ENCODE peak calls at places on chromosome 15, in four cellular contexts. A, Q, P and H are unnamed samples.

GRCh38 chr15:79834496-79834895 is 62.3 kb downstream of the MTHFS start:
- DNase-seq in P (no peak), A (no peak), Q (peak), H (no peak)

GRCh38 chr15:51757463-51757862 is 6.1 kb downstream of the TMOD2 start:
- DNase-seq in A (no peak), P (no peak), Q (no peak), H (no peak)

GRCh38 chr15:101054991-101055390 is 135.8 kb downstream of the LRRK1 start:
- DNase-seq in Q (no peak), P (no peak), A (no peak), H (peak)

GRCh38 chr15:34810455-34811146 is 15.3 kb upstream of the ACTC1 start:
- DNase-seq in A (peak), P (no peak), Q (peak), H (no peak)

GRCh38 chr15:74226761-74227540 is 9.2 kb upstream of the CCDC33 start:
- DNase-seq in Q (peak), A (no peak), P (no peak), H (no peak)

GRCh38 chr15:40242216-40242599 is 3.3 kb downstream of the PAK6 start:
- DNase-seq in Q (no peak), A (no peak), P (no peak), H (peak)

GRCh38 chr15:78422571-78423340 is 15.3 kb upstream of the IREB2 start:
- DNase-seq in P (no peak), A (peak), Q (peak), H (no peak)

GRCh38 chr15:29570931-29571727 is 251.1 kb downstream of the TJP1 start:
- DNase-seq in Q (peak), P (no peak), A (peak), H (no peak)

GRCh38 chr15:83312046-83312445 is 27.6 kb upstream of the BNC1 start:
- DNase-seq in Q (peak), P (no peak), A (no peak), H (no peak)

GRCh38 chr15:77739591-77740378 is 107.1 kb upstream of the LINGO1 start:
- DNase-seq in A (no peak), Q (no peak), P (no peak), H (no peak)

GRCh38 chr15:98063311-98063710 is 102.8 kb downstream of the ARRDC4 start:
- DNase-seq in A (no peak), Q (no peak), P (no peak), H (no peak)

GRCh38 chr15:78432664-78433063 is 5.4 kb upstream of the IREB2 start:
- DNase-seq in A (no peak), Q (no peak), P (no peak), H (no peak)

GRCh38 chr15:36940207-36940606 is 160.1 kb downstream of the MEIS2 start:
- DNase-seq in A (no peak), Q (no peak), P (no peak), H (no peak)

GRCh38 chr15:81858586-81858985 is 187.2 kb downstream of the MEX3B start:
- DNase-seq in Q (no peak), P (no peak), A (no peak), H (no peak)

GRCh38 chr15:89087066-89087829 is 1.0 kb upstream of the ABHD2 start:
- DNase-seq in Q (no peak), A (no peak), P (no peak), H (no peak)

GRCh38 chr15:69357773-69358765 is 56.1 kb upstream of the KIF23 start:
- DNase-seq in P (no peak), A (peak), Q (no peak), H (no peak)

GRCh38 chr15:66965201-66965900 is 100.1 kb upstream of the SMAD3 start:
- DNase-seq in Q (no peak), P (no peak), A (no peak), H (peak)

GRCh38 chr15:89760303-89761008 is 9.4 kb upstream of the MESP1 start:
- DNase-seq in A (peak), Q (peak), P (peak), H (no peak)

GRCh38 chr15:27763514-27763913 is 335.6 kb downstream of the OCA2 start:
- DNase-seq in P (no peak), A (no peak), Q (no peak), H (no peak)

GRCh38 chr15:25181290-25182097 is 226.7 kb downstream of the SNRPN start:
- DNase-seq in A (no peak), Q (no peak), P (no peak), H (peak)

GRCh38 chr15:57782731-57783130 is 76.2 kb downstream of the POLR2M start:
- DNase-seq in A (no peak), P (no peak), Q (no peak), H (no peak)

GRCh38 chr15:47300035-47300434 is 417.3 kb upstream of the SEMA6D start:
- DNase-seq in A (no peak), P (no peak), Q (peak), H (no peak)

GRCh38 chr15:97947465-97948262 is 12.8 kb upstream of the ARRDC4 start:
- DNase-seq in Q (peak), P (no peak), A (no peak), H (no peak)

GRCh38 chr15:26620528-26620927 is 152.3 kb downstream of the GABRB3 start:
- DNase-seq in P (no peak), Q (no peak), A (no peak), H (no peak)

GRCh38 chr15:48360841-48361240 is 29.6 kb downstream of the DUT start:
- DNase-seq in A (peak), Q (peak), P (no peak), H (no peak)

GRCh38 chr15:80779658-80780415 is 667 bp downstream of the CEMIP start:
- DNase-seq in A (peak), Q (peak), P (no peak), H (no peak)

GRCh38 chr15:77844798-77845446 is 212.2 kb upstream of the LINGO1 start:
- DNase-seq in A (no peak), P (no peak), Q (no peak), H (no peak)

GRCh38 chr15:71011503-71012155 is 103.6 kb upstream of the THSD4 start:
- DNase-seq in A (peak), Q (peak), P (no peak), H (no peak)

GRCh38 chr15:76078285-76078863 is 18.6 kb downstream of the TMEM266 start:
- DNase-seq in A (no peak), P (no peak), Q (no peak), H (no peak)

GRCh38 chr15:79129235-79129634 is 38.7 kb upstream of the RASGRF1 start:
- DNase-seq in Q (no peak), P (no peak), A (no peak), H (no peak)

DNA sequence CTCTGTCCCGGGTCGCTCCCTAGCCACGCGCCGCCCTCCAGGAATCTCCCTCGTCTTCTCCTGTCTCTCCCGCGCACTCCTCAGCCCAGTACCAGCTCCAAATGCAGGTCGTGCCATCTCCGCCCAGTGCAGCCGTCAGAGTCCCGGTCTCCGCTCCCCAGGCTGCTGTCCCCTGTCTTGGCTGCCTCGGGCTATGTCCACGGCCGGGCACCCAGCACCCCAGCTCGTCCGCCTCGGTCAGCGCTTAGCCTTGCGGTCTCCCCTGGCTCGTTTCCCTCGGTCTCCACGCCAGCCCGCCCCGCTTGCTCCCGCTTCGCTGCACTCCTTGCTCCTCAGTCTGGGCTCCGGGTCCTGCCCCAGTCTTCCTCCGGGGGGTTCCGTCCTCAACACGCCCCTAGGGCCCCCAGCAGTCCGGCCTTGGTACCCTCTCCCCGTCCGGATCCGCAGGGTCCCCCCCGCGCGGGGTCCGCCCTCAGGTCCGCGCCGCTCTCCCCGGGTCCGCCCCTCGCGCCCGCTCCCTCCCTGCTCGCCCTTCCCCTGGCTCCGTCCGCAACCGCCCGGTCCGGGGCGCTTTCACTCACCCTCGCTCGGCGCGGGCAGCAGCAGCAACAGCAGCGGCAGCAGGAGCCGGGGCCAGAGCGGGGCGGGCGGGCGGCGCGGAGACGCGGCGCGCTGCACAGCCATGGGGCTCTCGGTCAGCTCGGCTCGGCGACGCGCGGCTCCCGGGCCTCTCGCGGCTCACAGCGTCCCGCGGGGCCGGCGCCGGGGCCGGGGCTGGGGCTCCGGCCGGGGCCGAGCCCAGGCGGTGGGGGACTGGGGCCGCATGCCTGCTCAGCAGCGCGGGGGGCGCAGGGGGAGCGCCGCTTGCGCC is 462 bp downstream of the IGDCC3 start:
- DNase-seq in A (peak), P (no peak), Q (peak), H (no peak)
- H3K4me3 ChIP-seq in A (peak), P (no peak), Q (peak), H (peak)

GRCh38 chr15:96322401-96323249 is 7.9 kb upstream of the NR2F2 start:
- DNase-seq in A (peak), Q (peak), P (no peak), H (peak)
- H3K4me3 ChIP-seq in A (peak), Q (peak), P (no peak), H (peak)

GRCh38 chr15:92014461-92015030 is 161.0 kb downstream of the SLCO3A1 start:
- DNase-seq in P (no peak), A (no peak), Q (no peak), H (no peak)
- H3K4me3 ChIP-seq in P (no peak), A (no peak), Q (no peak), H (no peak)

GRCh38 chr15:68239025-68239424 is 9.5 kb upstream of the CLN6 start:
- DNase-seq in Q (no peak), A (no peak), P (no peak), H (no peak)
- H3K4me3 ChIP-seq in Q (no peak), A (no peak), P (no peak), H (no peak)

GRCh38 chr15:53833134-53833624 is 73.7 kb upstream of the WDR72 start:
- DNase-seq in A (peak), Q (no peak), P (no peak), H (no peak)
- H3K4me3 ChIP-seq in A (no peak), Q (no peak), P (no peak), H (no peak)

DNA sequence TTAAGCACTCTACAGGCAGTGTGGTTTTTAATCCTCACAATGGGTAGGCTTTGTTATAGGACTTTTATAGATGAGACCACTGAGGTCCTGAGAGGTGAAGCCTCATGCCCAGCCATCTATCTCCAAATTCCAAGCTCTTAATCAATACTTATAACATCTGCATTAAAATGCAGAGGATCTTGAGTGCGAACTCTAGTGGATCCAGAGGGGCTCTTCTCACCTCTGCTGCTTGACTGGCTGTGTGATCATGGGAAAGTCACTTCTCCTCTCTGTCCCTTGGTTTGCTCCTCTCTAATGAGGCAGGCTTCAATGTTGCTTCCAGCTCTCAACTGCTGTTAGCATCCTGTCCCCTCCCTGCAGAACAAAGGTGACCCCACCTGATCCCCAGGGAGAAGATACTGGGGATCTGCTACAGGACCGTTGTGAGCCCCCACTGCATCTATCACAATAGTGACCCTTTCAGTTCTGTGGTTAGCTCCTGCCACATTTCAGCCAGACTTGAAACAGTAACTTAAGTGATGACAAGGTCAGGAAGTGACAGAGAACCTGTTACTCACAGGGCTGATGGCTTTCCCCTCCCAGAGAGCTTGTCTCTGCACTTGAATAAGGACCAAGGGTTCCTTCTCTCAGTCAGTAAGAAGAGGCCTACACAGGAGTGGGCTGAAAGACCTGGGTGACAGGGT is 1.3 kb downstream of the SLC27A2 start:
- DNase-seq in A (no peak), P (no peak), Q (no peak), H (no peak)
- H3K4me3 ChIP-seq in A (no peak), P (peak), Q (no peak), H (no peak)

GRCh38 chr15:99719096-99719541 is 14.1 kb downstream of the LYSMD4 start:
- DNase-seq in P (no peak), Q (no peak), A (peak), H (no peak)

GRCh38 chr15:99718421-99718820 is 14.8 kb downstream of the LYSMD4 start:
- DNase-seq in A (no peak), P (no peak), Q (no peak), H (no peak)

GRCh38 chr15:99720533-99720932 is 12.7 kb downstream of the LYSMD4 start:
- DNase-seq in Q (no peak), P (no peak), A (no peak), H (no peak)

GRCh38 chr15:99716540-99716939 is 16.7 kb downstream of the LYSMD4 start:
- DNase-seq in A (no peak), Q (no peak), P (no peak), H (no peak)

DNA sequence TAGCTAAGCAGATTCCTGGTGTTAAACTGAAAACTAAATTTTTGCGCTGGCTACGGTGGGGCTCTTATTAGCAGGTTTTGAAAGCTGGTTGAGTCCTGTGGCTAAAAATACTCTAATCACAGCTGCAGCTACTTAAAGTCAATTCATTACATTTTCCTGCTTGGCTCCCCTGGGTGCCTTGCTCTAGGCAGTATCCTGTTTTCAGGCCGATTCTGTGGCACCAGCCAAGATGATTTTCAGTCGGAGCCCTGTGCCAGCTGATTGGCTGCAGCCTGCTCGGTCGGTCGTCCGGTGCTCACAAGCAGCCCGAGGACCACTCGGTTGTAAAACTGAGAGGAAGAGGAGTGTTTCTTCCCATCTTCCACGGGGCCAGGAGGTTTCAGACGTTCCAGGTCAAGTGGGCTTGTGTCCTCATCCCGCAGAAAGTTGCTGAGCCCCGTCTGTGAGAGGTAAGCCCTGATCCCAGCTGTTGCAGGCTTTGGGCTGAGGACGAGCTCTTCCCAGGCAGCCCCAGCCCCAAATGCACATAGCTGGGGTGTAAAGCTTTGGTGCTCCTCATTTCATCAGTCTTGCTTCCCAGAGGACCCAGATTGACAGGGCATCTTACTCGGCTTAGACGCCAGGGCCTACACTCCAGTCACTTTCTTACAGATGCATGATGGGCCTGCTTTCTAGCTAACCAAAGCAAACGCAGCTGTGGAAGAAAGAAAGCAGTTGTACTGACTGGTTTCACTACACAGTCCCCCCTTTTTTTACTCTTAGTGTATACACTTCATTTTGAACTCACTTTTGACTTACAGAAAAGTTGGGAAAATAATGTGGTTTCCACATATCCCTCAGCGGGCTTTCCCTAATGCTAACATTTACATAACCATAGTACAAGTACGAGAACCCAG is 15.9 kb downstream of the LYSMD4 start:
- DNase-seq in A (no peak), P (no peak), Q (no peak), H (no peak)
- H3K4me3 ChIP-seq in A (no peak), P (no peak), Q (no peak), H (peak)

GRCh38 chr15:85624241-85624855 is 170.4 kb downstream of the KLHL25 start:
- DNase-seq in A (no peak), Q (no peak), P (no peak), H (no peak)

GRCh38 chr15:85620321-85621044 is 174.2 kb downstream of the KLHL25 start:
- DNase-seq in A (peak), P (no peak), Q (peak), H (no peak)

GRCh38 chr15:85623648-85624047 is 171.1 kb downstream of the KLHL25 start:
- DNase-seq in Q (no peak), P (no peak), A (no peak), H (no peak)

GRCh38 chr15:85621096-85621495 is 173.6 kb downstream of the KLHL25 start:
- DNase-seq in P (no peak), Q (no peak), A (no peak), H (no peak)

DNA sequence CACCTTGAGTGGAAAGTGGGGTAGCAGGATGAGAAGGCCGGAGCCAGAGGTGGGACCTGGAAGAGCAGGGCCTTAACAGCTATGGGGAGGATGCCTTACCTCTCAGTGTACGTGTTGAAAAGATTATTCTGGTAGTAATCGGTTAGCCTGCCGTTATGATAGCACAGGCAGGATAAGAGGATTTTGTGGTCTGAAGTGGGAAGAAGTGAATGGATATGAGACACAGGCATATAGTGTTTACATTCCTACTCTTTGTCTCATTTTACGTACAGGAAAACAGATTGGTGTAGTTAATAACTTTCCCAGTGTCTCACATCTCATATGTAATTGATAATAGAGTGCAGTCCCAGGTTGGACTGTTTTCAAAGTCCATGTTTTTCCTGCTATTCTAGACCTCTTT is 172.3 kb downstream of the KLHL25 start:
- DNase-seq in A (no peak), P (no peak), Q (no peak), H (no peak)
- H3K4me3 ChIP-seq in A (peak), P (no peak), Q (no peak), H (peak)